ENCODE peak calls at places on chromosome 9, in nine cellular contexts. P, J, X, K, F, C, G, D and E are unnamed samples. For H3K9me3 and H3K4me1, the result is how much of the 10 kb centered on the place peaks cover.

GRCh38 chr9:86700601-86701000 is 246.7 kb downstream of the GAS1 start:
- DNase-seq in D (peak), F (no peak), X (peak), K (no peak), G (peak), P (peak), J (no peak), C (no peak), E (peak)

GRCh38 chr9:114093761-114094505 is 5.2 kb downstream of the KIF12 start:
- DNase-seq in K (no peak), C (no peak), P (peak), X (no peak), F (peak), D (no peak), J (no peak), G (no peak), E (no peak)

GRCh38 chr9:6640268-6641072 is 5.1 kb downstream of the GLDC start:
- DNase-seq in C (no peak), P (no peak), G (no peak), J (no peak), X (peak), D (no peak), F (no peak), K (no peak), E (no peak)

GRCh38 chr9:77460938-77461337 is 187.2 kb downstream of the GNA14 start:
- DNase-seq in J (no peak), D (no peak), C (no peak), G (no peak), K (no peak), P (no peak), X (no peak), F (no peak), E (no peak)

GRCh38 chr9:14993061-14993800 is 83.0 kb upstream of the FREM1 start:
- DNase-seq in J (peak), F (peak), K (peak), P (peak), G (peak), C (peak), D (peak), X (peak), E (peak)

GRCh38 chr9:87157366-87158031 is 210.2 kb upstream of the GAS1 start:
- DNase-seq in G (no peak), J (no peak), X (no peak), P (no peak), C (no peak), K (no peak), D (no peak), F (no peak), E (no peak)

GRCh38 chr9:3014164-3014563 is 170.3 kb upstream of the PUM3 start:
- DNase-seq in P (no peak), J (no peak), X (no peak), D (no peak), G (no peak), C (no peak), F (no peak), K (no peak), E (no peak)

GRCh38 chr9:119026120-119026519 is 343.1 kb downstream of the BRINP1 start:
- DNase-seq in K (no peak), X (peak), G (peak), P (no peak), C (no peak), J (no peak), D (no peak), F (no peak), E (no peak)

GRCh38 chr9:121529237-121529987 is 29.8 kb upstream of the GGTA1 start:
- DNase-seq in X (peak), J (peak), F (no peak), P (peak), G (peak), D (peak), K (peak), C (peak), E (no peak)

GRCh38 chr9:16828335-16829281 is 41.9 kb downstream of the BNC2 start:
- DNase-seq in P (peak), D (peak), F (peak), X (peak), K (peak), C (no peak), G (peak), J (no peak), E (no peak)

GRCh38 chr9:134913041-134913712 is 4.5 kb downstream of the FCN1 start:
- DNase-seq in X (peak), G (no peak), F (no peak), D (no peak), J (no peak), K (no peak), C (no peak), P (no peak), E (no peak)

GRCh38 chr9:110251212-110251611 is 5.1 kb downstream of the TXN start:
- DNase-seq in X (no peak), J (no peak), C (no peak), G (no peak), P (no peak), K (no peak), F (no peak), D (no peak), E (peak)

GRCh38 chr9:14356376-14356775 is 42.4 kb upstream of the NFIB start:
- DNase-seq in K (no peak), P (no peak), F (no peak), J (no peak), X (no peak), G (no peak), D (no peak), C (no peak), E (no peak)

GRCh38 chr9:87673446-87674109 is 52.3 kb upstream of the CTSL start:
- DNase-seq in G (no peak), C (no peak), X (no peak), K (no peak), P (no peak), J (no peak), F (no peak), D (no peak), E (no peak)

GRCh38 chr9:16262467-16263261 is 607.8 kb downstream of the BNC2 start:
- DNase-seq in F (peak), C (no peak), X (no peak), P (no peak), J (no peak), D (peak), G (no peak), K (no peak), E (no peak)

GRCh38 chr9:14346301-14346721 is 32.4 kb upstream of the NFIB start:
- DNase-seq in X (peak), P (no peak), G (peak), D (no peak), K (no peak), C (no peak), J (peak), F (no peak), E (peak)

GRCh38 chr9:100087218-100087617 is 11.6 kb downstream of the ERP44 start:
- DNase-seq in X (no peak), D (peak), G (no peak), F (no peak), J (no peak), C (no peak), K (no peak), P (no peak), E (peak)

GRCh38 chr9:76911971-76912370 is 6.1 kb upstream of the PRUNE2 start:
- DNase-seq in J (no peak), F (no peak), D (no peak), P (no peak), X (no peak), G (no peak), K (no peak), C (no peak), E (no peak)

GRCh38 chr9:98869866-98870265 is 62.4 kb downstream of the GALNT12 start:
- DNase-seq in D (no peak), K (no peak), F (no peak), X (no peak), G (no peak), P (peak), C (no peak), J (no peak), E (no peak)

GRCh38 chr9:134189475-134190231 is 25.3 kb upstream of the RNU6ATAC start:
- DNase-seq in F (peak), J (peak), G (no peak), D (no peak), C (no peak), K (no peak), P (no peak), X (peak), E (no peak)

GRCh38 chr9:37976714-37977477 is 73.0 kb upstream of the SLC25A51 start:
- DNase-seq in F (no peak), J (no peak), D (peak), G (no peak), K (no peak), X (no peak), C (no peak), P (peak), E (no peak)

GRCh38 chr9:109416135-109416706 is 81.9 kb downstream of the PTPN3 start:
- DNase-seq in J (no peak), P (no peak), D (no peak), G (no peak), X (no peak), F (no peak), C (no peak), K (no peak), E (no peak)

GRCh38 chr9:74960548-74960947 is 7.8 kb upstream of the C9orf40 start:
- DNase-seq in D (peak), X (no peak), J (no peak), C (no peak), P (no peak), F (no peak), K (no peak), G (no peak), E (peak)

GRCh38 chr9:18071651-18072060 is 402.3 kb upstream of the ADAMTSL1 start:
- DNase-seq in X (no peak), K (no peak), F (no peak), P (no peak), J (no peak), D (peak), C (no peak), G (no peak), E (no peak)

GRCh38 chr9:7234144-7234543 is 476.4 kb downstream of the KDM4C start:
- DNase-seq in G (no peak), J (no peak), C (no peak), D (peak), P (peak), K (no peak), F (peak), X (no peak), E (peak)

GRCh38 chr9:120928720-120929389 is 2.3 kb upstream of the TRAF1 start:
- DNase-seq in K (peak), C (peak), F (peak), D (no peak), G (peak), X (peak), P (peak), J (peak), E (peak)

GRCh38 chr9:72984990-72985389 is 32.1 kb upstream of the ALDH1A1 start:
- DNase-seq in K (no peak), X (peak), F (no peak), G (no peak), C (no peak), J (no peak), D (no peak), P (no peak), E (no peak)

GRCh38 chr9:72984150-72984947 is 31.5 kb upstream of the ALDH1A1 start:
- DNase-seq in C (no peak), X (no peak), P (no peak), D (no peak), F (no peak), G (no peak), J (no peak), K (no peak), E (no peak)

GRCh38 chr9:72983056-72983455 is 30.2 kb upstream of the ALDH1A1 start:
- DNase-seq in F (no peak), C (no peak), K (no peak), P (peak), X (no peak), D (no peak), G (no peak), J (no peak), E (peak)

GRCh38 chr9:72982161-72982799 is 29.4 kb upstream of the ALDH1A1 start:
- DNase-seq in J (no peak), P (no peak), F (no peak), C (no peak), X (no peak), G (no peak), D (peak), K (no peak), E (no peak)

GRCh38 chr9:72983512-72984021 is 30.7 kb upstream of the ALDH1A1 start:
- DNase-seq in F (no peak), C (no peak), P (no peak), G (no peak), K (no peak), J (no peak), X (no peak), D (peak), E (peak)
- H3K4me3 ChIP-seq in F (peak), C (no peak), P (no peak), G (no peak), K (no peak), J (no peak), X (no peak), D (no peak), E (no peak)

GRCh38 chr9:138121438-138122050 is 244.0 kb downstream of the CACNA1B start:
- DNase-seq in F (no peak), J (peak), C (no peak), D (no peak), G (no peak), X (peak), K (no peak), P (no peak), E (no peak)

GRCh38 chr9:138120072-138120471 is 242.5 kb downstream of the CACNA1B start:
- DNase-seq in X (peak), D (no peak), P (no peak), F (no peak), K (no peak), G (no peak), C (no peak), J (peak), E (no peak)

GRCh38 chr9:138119202-138120027 is 241.8 kb downstream of the CACNA1B start:
- DNase-seq in J (peak), D (no peak), X (no peak), F (no peak), K (no peak), G (no peak), P (no peak), C (no peak), E (no peak)

GRCh38 chr9:138122201-138122600 is 244.6 kb downstream of the CACNA1B start:
- DNase-seq in C (no peak), D (no peak), P (no peak), J (peak), K (no peak), F (no peak), G (no peak), X (peak), E (no peak)

GRCh38 chr9:138120511-138121437 is 243.2 kb downstream of the CACNA1B start:
- DNase-seq in F (no peak), G (no peak), D (no peak), P (no peak), K (no peak), C (no peak), J (peak), X (peak), E (no peak)
- H3K9me3 ChIP-seq in F (under half), G (under half), D (under half), P (under half), K (under half), C (under half), J (under half), X (under half), E (under half)

GRCh38 chr9:97411789-97412627 is at the start of gene TDRD7:
- DNase-seq in F (peak), K (peak), X (peak), J (peak), P (peak), D (peak), G (peak), C (peak), E (peak)
- H3K4me1 ChIP-seq in F (under half), K (under half), X (under half), J (under half), P (under half), D (under half), G (under half), C (under half), E (under half)

GRCh38 chr9:124260769-124261603 is 3.2 kb downstream of the NEK6 start:
- DNase-seq in P (no peak), J (peak), G (no peak), C (no peak), K (peak), D (peak), F (peak), X (no peak), E (peak)

GRCh38 chr9:124263158-124263557 is 5.4 kb downstream of the NEK6 start:
- DNase-seq in J (no peak), D (no peak), F (no peak), P (no peak), K (no peak), X (no peak), G (no peak), C (no peak), E (no peak)

GRCh38 chr9:124262596-124263045 is 4.9 kb downstream of the NEK6 start:
- DNase-seq in X (no peak), G (no peak), J (no peak), C (no peak), P (no peak), D (no peak), K (no peak), F (peak), E (no peak)

GRCh38 chr9:124263800-124264426 is 6.2 kb downstream of the NEK6 start:
- DNase-seq in P (no peak), J (no peak), D (no peak), X (no peak), G (no peak), C (no peak), F (no peak), K (no peak), E (peak)

GRCh38 chr9:124261787-124262595 is 4.2 kb downstream of the NEK6 start:
- DNase-seq in X (no peak), C (no peak), D (no peak), K (no peak), J (peak), P (no peak), F (no peak), G (no peak), E (no peak)
- H3K4me3 ChIP-seq in X (peak), C (peak), D (peak), K (no peak), J (peak), P (no peak), F (no peak), G (peak), E (no peak)